ENCODE peak calls at places on chromosome 3, in nine cellular contexts. One of them, this sample, is unnamed. For H3K4me1, the result is how much of the 10 kb centered on the place peaks cover.

GRCh38 chr3:26193558-26193957 is 403.7 kb downstream of the OXSM start:
- DNase-seq in pancreas: no peak
- DNase-seq in ovary: no peak
- DNase-seq in MM.1S: no peak
- DNase-seq in uterus: no peak
- DNase-seq in H9: no peak
- DNase-seq in sigmoid colon: no peak
- DNase-seq in stomach: no peak
- DNase-seq in CD8-positive, alpha-beta T cell: no peak
- DNase-seq in this sample: no peak

GRCh38 chr3:171791695-171792082 is 18.6 kb downstream of the PLD1 start:
- DNase-seq in pancreas: no peak
- DNase-seq in ovary: no peak
- DNase-seq in MM.1S: no peak
- DNase-seq in uterus: no peak
- DNase-seq in H9: no peak
- DNase-seq in sigmoid colon: no peak
- DNase-seq in stomach: no peak
- DNase-seq in CD8-positive, alpha-beta T cell: no peak
- DNase-seq in this sample: no peak

GRCh38 chr3:127077068-127077467 is 94.2 kb downstream of the PLXNA1 start:
- DNase-seq in pancreas: no peak
- DNase-seq in ovary: no peak
- DNase-seq in MM.1S: no peak
- DNase-seq in uterus: no peak
- DNase-seq in H9: no peak
- DNase-seq in sigmoid colon: peak
- DNase-seq in stomach: no peak
- DNase-seq in CD8-positive, alpha-beta T cell: no peak
- DNase-seq in this sample: no peak

GRCh38 chr3:100120022-100120421 is 5.7 kb upstream of the FILIP1L start:
- DNase-seq in pancreas: no peak
- DNase-seq in ovary: no peak
- DNase-seq in MM.1S: no peak
- DNase-seq in uterus: no peak
- DNase-seq in H9: no peak
- DNase-seq in sigmoid colon: no peak
- DNase-seq in stomach: no peak
- DNase-seq in CD8-positive, alpha-beta T cell: no peak
- DNase-seq in this sample: no peak

GRCh38 chr3:71930056-71930991 is 145.4 kb upstream of the PROK2 start:
- DNase-seq in pancreas: no peak
- DNase-seq in ovary: no peak
- DNase-seq in MM.1S: no peak
- DNase-seq in uterus: peak
- DNase-seq in H9: peak
- DNase-seq in sigmoid colon: no peak
- DNase-seq in stomach: no peak
- DNase-seq in CD8-positive, alpha-beta T cell: no peak
- DNase-seq in this sample: no peak

GRCh38 chr3:58323795-58324674 is 8.7 kb upstream of the PXK start:
- DNase-seq in pancreas: no peak
- DNase-seq in ovary: no peak
- DNase-seq in MM.1S: no peak
- DNase-seq in uterus: no peak
- DNase-seq in H9: no peak
- DNase-seq in sigmoid colon: no peak
- DNase-seq in stomach: no peak
- DNase-seq in CD8-positive, alpha-beta T cell: no peak
- DNase-seq in this sample: no peak

GRCh38 chr3:108847187-108847586 is 24.6 kb downstream of the TRAT1 start:
- DNase-seq in pancreas: no peak
- DNase-seq in ovary: no peak
- DNase-seq in MM.1S: no peak
- DNase-seq in uterus: no peak
- DNase-seq in H9: no peak
- DNase-seq in sigmoid colon: no peak
- DNase-seq in stomach: no peak
- DNase-seq in CD8-positive, alpha-beta T cell: no peak
- DNase-seq in this sample: no peak

GRCh38 chr3:108036984-108037741 is 53.7 kb downstream of the CD47 start:
- DNase-seq in pancreas: no peak
- DNase-seq in ovary: no peak
- DNase-seq in MM.1S: no peak
- DNase-seq in uterus: no peak
- DNase-seq in H9: no peak
- DNase-seq in sigmoid colon: no peak
- DNase-seq in stomach: no peak
- DNase-seq in CD8-positive, alpha-beta T cell: no peak
- DNase-seq in this sample: no peak

GRCh38 chr3:115498421-115498820 is 124.9 kb upstream of the GAP43 start:
- DNase-seq in pancreas: no peak
- DNase-seq in ovary: no peak
- DNase-seq in MM.1S: no peak
- DNase-seq in uterus: no peak
- DNase-seq in H9: no peak
- DNase-seq in sigmoid colon: no peak
- DNase-seq in stomach: no peak
- DNase-seq in CD8-positive, alpha-beta T cell: no peak
- DNase-seq in this sample: no peak

GRCh38 chr3:64079369-64080160 is 56.3 kb upstream of the PSMD6 start:
- DNase-seq in pancreas: no peak
- DNase-seq in ovary: no peak
- DNase-seq in MM.1S: no peak
- DNase-seq in uterus: no peak
- DNase-seq in H9: no peak
- DNase-seq in sigmoid colon: no peak
- DNase-seq in stomach: no peak
- DNase-seq in CD8-positive, alpha-beta T cell: no peak
- DNase-seq in this sample: no peak

DNA sequence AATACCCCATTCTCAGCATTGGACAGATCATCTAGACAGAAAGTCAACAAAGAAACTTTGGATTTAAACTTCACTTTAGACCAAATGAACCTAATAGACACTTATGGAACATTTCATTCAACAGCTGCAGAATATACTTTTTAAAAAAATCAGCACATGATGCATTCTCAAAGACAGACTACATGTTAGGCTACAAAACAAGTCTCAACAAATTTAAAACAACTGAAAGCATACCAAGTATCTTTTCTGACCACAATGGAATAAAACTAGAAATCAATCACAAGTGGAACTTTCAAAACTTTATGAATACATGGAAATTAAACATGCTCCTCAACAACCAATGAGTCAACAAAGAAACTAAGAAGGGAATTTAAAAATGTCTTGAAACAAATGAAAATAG is 37.9 kb downstream of the SERP1 start:
- DNase-seq in pancreas: no peak
- DNase-seq in ovary: no peak
- DNase-seq in MM.1S: no peak
- DNase-seq in uterus: no peak
- DNase-seq in H9: no peak
- DNase-seq in sigmoid colon: no peak
- DNase-seq in stomach: no peak
- DNase-seq in CD8-positive, alpha-beta T cell: no peak
- DNase-seq in this sample: no peak
- TF ChIP-seq CTCF in pancreas: no peak
- TF ChIP-seq CTCF in ovary: no peak
- TF ChIP-seq CTCF in MM.1S: no peak
- TF ChIP-seq CTCF in uterus: no peak
- TF ChIP-seq CTCF in H9: no peak
- TF ChIP-seq CTCF in sigmoid colon: no peak
- TF ChIP-seq CTCF in stomach: no peak
- TF ChIP-seq CTCF in CD8-positive, alpha-beta T cell: no peak
- TF ChIP-seq CTCF in this sample: no peak

GRCh38 chr3:43290961-43291360 is 4.6 kb downstream of the SNRK start:
- DNase-seq in pancreas: no peak
- DNase-seq in ovary: no peak
- DNase-seq in MM.1S: no peak
- DNase-seq in uterus: no peak
- DNase-seq in H9: no peak
- DNase-seq in sigmoid colon: no peak
- DNase-seq in stomach: no peak
- DNase-seq in CD8-positive, alpha-beta T cell: no peak
- DNase-seq in this sample: no peak
- H3K4me1 ChIP-seq in pancreas: under half
- H3K4me1 ChIP-seq in ovary: under half
- H3K4me1 ChIP-seq in MM.1S: half or more
- H3K4me1 ChIP-seq in uterus: under half
- H3K4me1 ChIP-seq in H9: under half
- H3K4me1 ChIP-seq in sigmoid colon: half or more
- H3K4me1 ChIP-seq in stomach: half or more
- H3K4me1 ChIP-seq in CD8-positive, alpha-beta T cell: half or more
- H3K4me1 ChIP-seq in this sample: under half

GRCh38 chr3:80357761-80358160 is 590.0 kb upstream of the ROBO1 start:
- DNase-seq in pancreas: no peak
- DNase-seq in ovary: no peak
- DNase-seq in MM.1S: no peak
- DNase-seq in uterus: no peak
- DNase-seq in H9: no peak
- DNase-seq in sigmoid colon: no peak
- DNase-seq in stomach: no peak
- DNase-seq in CD8-positive, alpha-beta T cell: no peak
- DNase-seq in this sample: no peak
- TF ChIP-seq CTCF in pancreas: no peak
- TF ChIP-seq CTCF in ovary: no peak
- TF ChIP-seq CTCF in MM.1S: no peak
- TF ChIP-seq CTCF in uterus: no peak
- TF ChIP-seq CTCF in H9: no peak
- TF ChIP-seq CTCF in sigmoid colon: no peak
- TF ChIP-seq CTCF in stomach: no peak
- TF ChIP-seq CTCF in CD8-positive, alpha-beta T cell: no peak
- TF ChIP-seq CTCF in this sample: no peak

GRCh38 chr3:185756477-185756876 is 68.4 kb downstream of the IGF2BP2 start:
- DNase-seq in pancreas: no peak
- DNase-seq in ovary: no peak
- DNase-seq in MM.1S: no peak
- DNase-seq in uterus: no peak
- DNase-seq in H9: no peak
- DNase-seq in sigmoid colon: no peak
- DNase-seq in stomach: no peak
- DNase-seq in CD8-positive, alpha-beta T cell: no peak
- DNase-seq in this sample: no peak

GRCh38 chr3:185759523-185759922 is 65.3 kb downstream of the IGF2BP2 start:
- DNase-seq in pancreas: no peak
- DNase-seq in ovary: no peak
- DNase-seq in MM.1S: no peak
- DNase-seq in uterus: no peak
- DNase-seq in H9: no peak
- DNase-seq in sigmoid colon: no peak
- DNase-seq in stomach: no peak
- DNase-seq in CD8-positive, alpha-beta T cell: no peak
- DNase-seq in this sample: no peak

GRCh38 chr3:185754920-185755319 is 69.9 kb downstream of the IGF2BP2 start:
- DNase-seq in pancreas: no peak
- DNase-seq in ovary: no peak
- DNase-seq in MM.1S: no peak
- DNase-seq in uterus: no peak
- DNase-seq in H9: peak
- DNase-seq in sigmoid colon: no peak
- DNase-seq in stomach: no peak
- DNase-seq in CD8-positive, alpha-beta T cell: no peak
- DNase-seq in this sample: no peak

GRCh38 chr3:185758912-185759311 is 65.9 kb downstream of the IGF2BP2 start:
- DNase-seq in pancreas: no peak
- DNase-seq in ovary: no peak
- DNase-seq in MM.1S: no peak
- DNase-seq in uterus: no peak
- DNase-seq in H9: no peak
- DNase-seq in sigmoid colon: no peak
- DNase-seq in stomach: no peak
- DNase-seq in CD8-positive, alpha-beta T cell: no peak
- DNase-seq in this sample: no peak

DNA sequence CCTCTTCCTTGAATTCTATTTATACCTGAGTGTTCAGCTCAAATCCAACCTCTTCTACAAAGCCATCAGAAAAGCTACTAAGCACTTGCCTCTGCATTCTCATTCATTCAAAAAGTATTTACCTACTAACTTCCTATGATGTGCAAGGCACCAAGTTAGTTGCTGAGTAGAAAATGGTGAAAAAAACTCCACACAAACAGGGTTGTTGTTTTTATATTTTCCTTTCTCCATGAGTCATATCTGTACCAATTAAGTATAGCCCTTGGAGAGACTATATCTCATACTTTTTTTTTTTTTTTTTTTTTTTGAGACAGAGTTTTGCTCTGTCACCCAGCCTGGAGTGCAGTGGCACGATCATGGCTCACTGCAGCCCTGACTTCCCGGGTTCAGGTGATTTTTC is 67.7 kb downstream of the IGF2BP2 start:
- DNase-seq in pancreas: no peak
- DNase-seq in ovary: no peak
- DNase-seq in MM.1S: no peak
- DNase-seq in uterus: no peak
- DNase-seq in H9: no peak
- DNase-seq in sigmoid colon: no peak
- DNase-seq in stomach: no peak
- DNase-seq in CD8-positive, alpha-beta T cell: no peak
- DNase-seq in this sample: no peak
- H3K4me1 ChIP-seq in pancreas: under half
- H3K4me1 ChIP-seq in ovary: under half
- H3K4me1 ChIP-seq in MM.1S: under half
- H3K4me1 ChIP-seq in uterus: under half
- H3K4me1 ChIP-seq in H9: under half
- H3K4me1 ChIP-seq in sigmoid colon: under half
- H3K4me1 ChIP-seq in stomach: under half
- H3K4me1 ChIP-seq in CD8-positive, alpha-beta T cell: under half
- H3K4me1 ChIP-seq in this sample: under half